ENCODE peak calls at places on chromosome X, in seven cellular contexts. J is IMR-90, F is cardiac fibroblast, Q is HFF-Myc, X is cardiac muscle cell, Z is mucosa of descending colon, I is A673. B is an unnamed sample.

GRCh38 chrX:113202601-113203000 is 362.0 kb upstream of the AMOT start:
- DNase-seq in Z (no peak), F (no peak), J (no peak), I (no peak), Q (no peak), X (no peak), B (no peak)

GRCh38 chrX:13094780-13095425 is 50.5 kb upstream of the FAM9C start:
- DNase-seq in J (peak; percentile 24), X (no peak), Q (no peak), Z (no peak), F (peak; percentile 66), I (no peak), B (no peak)

GRCh38 chrX:18294893-18295292 is 59.6 kb downstream of the SCML2 start:
- DNase-seq in I (no peak), F (no peak), J (no peak), Z (no peak), X (no peak), Q (no peak), B (no peak)

GRCh38 chrX:49977319-49978090 is 55.1 kb downstream of the CLCN5 start:
- DNase-seq in Z (no peak), X (no peak), J (no peak), F (no peak), Q (no peak), I (no peak), B (no peak)

GRCh38 chrX:31132803-31133202 is 61.0 kb upstream of the FTHL17 start:
- DNase-seq in F (no peak), I (no peak), X (no peak), J (no peak), Z (no peak), Q (no peak), B (no peak)

GRCh38 chrX:69031971-69032391 is 133.3 kb downstream of the PJA1 start:
- DNase-seq in F (peak; percentile 55), Z (no peak), J (peak; percentile 50), I (no peak), Q (no peak), X (no peak), B (no peak)

GRCh38 chrX:72236841-72237240 is 2.0 kb downstream of the ERCC6L start:
- DNase-seq in J (peak; percentile 80), I (no peak), X (no peak), Q (no peak), Z (no peak), F (no peak), B (no peak)

GRCh38 chrX:55135171-55135570 is 46.4 kb downstream of the PAGE2 start:
- DNase-seq in X (peak; percentile 42), I (peak; percentile 43), Q (peak; percentile 0), J (peak; percentile 31), Z (no peak), F (peak; percentile 65), B (peak; percentile 47)

GRCh38 chrX:109187473-109188168 is 294.3 kb downstream of the GUCY2F start:
- DNase-seq in X (no peak), J (no peak), I (no peak), F (no peak), Q (no peak), Z (no peak), B (peak; percentile 1)

GRCh38 chrX:109186939-109187338 is 294.9 kb downstream of the GUCY2F start:
- DNase-seq in J (no peak), X (no peak), F (no peak), Q (no peak), Z (no peak), I (no peak), B (no peak)

GRCh38 chrX:109190542-109190941 is 291.3 kb downstream of the GUCY2F start:
- DNase-seq in X (no peak), I (no peak), J (no peak), Q (no peak), F (no peak), Z (no peak), B (no peak)

DNA sequence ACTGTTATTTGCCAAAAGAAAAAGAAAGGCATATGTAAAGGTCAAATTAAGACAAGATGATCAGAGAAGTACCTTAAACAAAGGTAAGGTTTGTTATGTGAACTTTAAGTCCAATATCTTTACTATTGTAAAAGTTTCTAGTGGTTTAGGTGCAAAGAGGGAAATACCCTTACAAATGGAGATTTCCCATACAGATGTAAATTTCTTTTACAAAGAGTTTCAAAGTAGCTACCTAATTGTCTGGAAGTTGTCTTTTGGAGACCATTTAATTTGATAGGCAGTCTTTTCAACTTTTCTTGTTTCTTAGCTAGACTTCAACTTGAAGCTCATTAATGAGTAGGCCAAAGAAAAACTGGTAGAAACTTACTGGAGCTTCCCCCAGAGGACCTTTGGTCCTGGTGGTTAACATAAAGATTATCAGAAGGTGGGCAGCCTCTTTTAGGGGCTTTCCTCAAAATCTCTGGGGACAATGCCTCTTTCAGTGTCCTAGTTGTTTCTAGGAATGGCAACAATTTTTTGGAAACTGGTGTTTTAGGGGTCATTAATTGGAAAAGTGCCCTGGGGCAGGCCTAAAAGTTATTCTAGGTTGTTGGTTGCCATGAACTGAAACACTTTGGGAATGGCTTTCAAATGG is 297.3 kb downstream of the GUCY2F start:
- DNase-seq in X (no peak), F (no peak), J (no peak), I (no peak), Z (no peak), Q (no peak), B (no peak)
- TF ChIP-seq CTCF in X (no peak), F (no peak), J (no peak), I (no peak), Z (no peak), Q (no peak), B (no peak)

DNA sequence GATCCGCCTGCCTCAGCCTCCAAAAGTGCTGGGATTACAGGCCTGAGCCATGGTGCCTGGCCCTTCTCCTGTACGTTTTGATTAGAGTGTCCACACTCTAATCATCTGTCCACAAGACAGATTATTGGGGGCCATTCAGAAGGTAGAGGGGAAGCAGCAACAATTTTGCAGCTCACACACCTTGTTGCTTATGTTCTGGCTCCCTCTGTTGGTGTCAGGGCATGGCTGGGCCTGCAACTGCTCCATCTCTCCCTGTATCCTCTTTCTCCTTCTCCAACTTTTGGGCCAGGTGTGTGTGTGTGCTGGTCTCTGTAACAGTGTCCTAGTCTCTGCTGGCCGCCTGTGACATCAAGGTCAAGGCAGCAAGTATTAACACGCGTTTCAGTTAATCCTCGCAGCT is 125.5 kb upstream of the MBNL3 start:
- DNase-seq in Q (no peak), X (peak; percentile 42), Z (no peak), I (peak; percentile 5), J (no peak), F (peak; percentile 4), B (peak; percentile 22)
- TF ChIP-seq CTCF in Q (peak; percentile 40), X (peak; percentile 30), Z (no peak), I (peak; percentile 40), J (peak; percentile 28), F (peak; percentile 34), B (no peak)

DNA sequence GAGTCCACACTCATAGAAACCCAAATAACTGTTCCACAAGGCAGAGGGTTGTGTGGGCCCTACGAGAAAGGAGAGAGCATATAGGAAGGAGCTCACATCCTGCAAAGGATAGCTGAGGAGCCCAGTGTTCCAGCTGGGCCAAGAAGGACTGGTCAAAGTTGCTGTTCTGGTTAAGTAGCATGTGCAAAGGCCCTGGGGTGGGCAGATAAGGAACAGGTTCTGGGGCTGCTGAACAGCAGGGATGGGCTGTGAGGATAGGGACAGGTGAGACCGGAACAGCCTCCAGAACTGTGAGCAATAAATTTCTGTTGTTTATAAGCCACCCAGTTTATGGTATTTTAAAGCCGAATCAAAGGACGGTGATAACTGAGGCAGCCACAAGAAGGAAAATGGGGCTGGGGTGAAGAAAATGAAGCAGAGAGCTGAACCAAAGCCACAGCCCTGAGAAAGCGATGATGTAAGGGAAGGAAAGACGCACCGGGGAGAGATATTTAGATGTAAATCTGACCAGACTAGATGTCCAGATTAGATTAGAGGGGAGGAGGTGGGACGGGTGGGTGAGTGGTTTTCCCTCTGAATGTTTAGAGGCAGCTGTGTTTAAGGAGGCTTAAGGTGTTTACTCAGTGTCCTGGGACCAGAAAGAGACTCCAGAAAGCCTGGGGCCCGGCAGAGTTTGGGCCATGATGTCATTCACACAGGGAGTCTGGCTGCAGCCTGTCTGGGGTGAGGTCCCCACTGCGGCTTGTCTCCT is 180.8 kb upstream of the BCOR start:
- DNase-seq in Q (no peak), J (no peak), I (no peak), Z (no peak), F (no peak), X (no peak), B (no peak)
- TF ChIP-seq CTCF in Q (no peak), J (no peak), I (no peak), Z (no peak), F (no peak), X (no peak), B (no peak)

GRCh38 chrX:56783450-56783831 is 54.4 kb downstream of the NBDY start:
- DNase-seq in Q (no peak), I (peak; percentile 80), Z (peak; percentile 71), F (no peak), X (no peak), J (peak; percentile 65), B (peak; percentile 77)
- TF ChIP-seq CTCF in Q (no peak), I (peak; percentile 59), Z (no peak), F (no peak), X (no peak), J (peak; percentile 51), B (peak; percentile 34)

GRCh38 chrX:153446636-153446936 is 730 bp upstream of the TREX2 start:
- DNase-seq in F (no peak), J (no peak), X (no peak), Q (no peak), Z (no peak), I (no peak), B (no peak)
- TF ChIP-seq CTCF in F (no peak), J (no peak), X (no peak), Q (no peak), Z (no peak), I (no peak), B (no peak)

GRCh38 chrX:20623448-20623847 is 356.7 kb upstream of the RPS6KA3 start:
- DNase-seq in J (no peak), X (no peak), Z (no peak), F (no peak), Q (no peak), I (no peak), B (peak; percentile 11)

DNA sequence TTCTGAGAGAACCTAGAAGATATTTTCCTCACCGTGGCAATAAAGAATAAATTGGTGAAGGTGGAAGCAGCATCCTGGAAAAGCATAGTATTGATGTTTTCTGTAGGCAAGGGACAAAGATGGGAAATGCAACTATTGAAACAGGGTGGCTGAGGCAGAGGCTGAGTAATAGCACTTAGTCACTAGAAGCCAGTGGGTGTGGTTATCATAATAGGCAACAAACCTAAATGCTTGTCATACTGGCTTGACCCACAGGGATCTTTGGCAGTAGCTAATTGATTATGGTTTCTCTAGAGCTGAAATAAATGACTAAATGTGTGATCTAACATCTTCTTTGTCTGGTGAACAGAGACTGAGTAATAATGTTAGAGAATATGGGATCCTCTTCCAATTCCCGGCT is 353.6 kb upstream of the RPS6KA3 start:
- DNase-seq in J (no peak), F (no peak), I (no peak), Q (no peak), Z (no peak), X (no peak), B (peak; percentile 33)
- TF ChIP-seq CTCF in J (no peak), F (no peak), I (no peak), Q (no peak), Z (no peak), X (no peak), B (no peak)

B was measured in MCF 10A.